ENCODE peak calls at places on chromosome 16, in eight cellular contexts. One of them, this sample, is unnamed.
A peak's percentile ranks its signal among the peaks of the same experiment; 100 is the strongest.

GRCh38 chr16:617855-618254 is 12.9 kb upstream of the WFIKKN1 start:
- DNase-seq in lower leg skin: no peak
- DNase-seq in AG04450: no peak
- DNase-seq in astrocyte of the spinal cord: no peak
- DNase-seq in heart right ventricle: no peak
- DNase-seq in transverse colon: no peak
- DNase-seq in dorsolateral prefrontal cortex: no peak
- DNase-seq in breast epithelium: no peak
- DNase-seq in this sample: no peak

GRCh38 chr16:2177561-2177960 is 18.8 kb downstream of the CASKIN1 start:
- DNase-seq in AG04450: no peak
- DNase-seq in astrocyte of the spinal cord: no peak
- DNase-seq in breast epithelium: no peak
- DNase-seq in transverse colon: no peak
- DNase-seq in lower leg skin: no peak
- DNase-seq in heart right ventricle: no peak
- DNase-seq in dorsolateral prefrontal cortex: no peak
- DNase-seq in this sample: no peak

GRCh38 chr16:84828322-84828721 is 8.5 kb downstream of the CRISPLD2 start:
- DNase-seq in lower leg skin: no peak
- DNase-seq in dorsolateral prefrontal cortex: no peak
- DNase-seq in heart right ventricle: no peak
- DNase-seq in astrocyte of the spinal cord: no peak
- DNase-seq in breast epithelium: no peak
- DNase-seq in AG04450: no peak
- DNase-seq in transverse colon: no peak
- DNase-seq in this sample: no peak

GRCh38 chr16:28218109-28218508 is 6.3 kb upstream of the XPO6 start:
- DNase-seq in lower leg skin: no peak
- DNase-seq in transverse colon: peak; percentile 27
- DNase-seq in AG04450: peak; percentile 18
- DNase-seq in breast epithelium: no peak
- DNase-seq in heart right ventricle: no peak
- DNase-seq in dorsolateral prefrontal cortex: no peak
- DNase-seq in astrocyte of the spinal cord: peak; percentile 40
- DNase-seq in this sample: no peak

GRCh38 chr16:66295761-66296546 is 70.5 kb upstream of the CDH5 start:
- DNase-seq in lower leg skin: peak; percentile 66
- DNase-seq in AG04450: no peak
- DNase-seq in transverse colon: no peak
- DNase-seq in astrocyte of the spinal cord: no peak
- DNase-seq in heart right ventricle: no peak
- DNase-seq in dorsolateral prefrontal cortex: peak; percentile 17
- DNase-seq in breast epithelium: no peak
- DNase-seq in this sample: peak; percentile 40

GRCh38 chr16:66523861-66524354 is 26.0 kb downstream of the TK2 start:
- DNase-seq in transverse colon: peak; percentile 56
- DNase-seq in astrocyte of the spinal cord: no peak
- DNase-seq in lower leg skin: peak; percentile 72
- DNase-seq in dorsolateral prefrontal cortex: no peak
- DNase-seq in heart right ventricle: no peak
- DNase-seq in breast epithelium: no peak
- DNase-seq in AG04450: no peak
- DNase-seq in this sample: no peak

GRCh38 chr16:50594332-50595260 is 46.4 kb downstream of the NKD1 start:
- DNase-seq in heart right ventricle: no peak
- DNase-seq in transverse colon: no peak
- DNase-seq in astrocyte of the spinal cord: no peak
- DNase-seq in AG04450: no peak
- DNase-seq in dorsolateral prefrontal cortex: no peak
- DNase-seq in lower leg skin: no peak
- DNase-seq in breast epithelium: no peak
- DNase-seq in this sample: no peak

GRCh38 chr16:3508736-3509135 is 7.9 kb downstream of the CLUAP1 start:
- DNase-seq in heart right ventricle: no peak
- DNase-seq in breast epithelium: peak; percentile 31
- DNase-seq in transverse colon: no peak
- DNase-seq in dorsolateral prefrontal cortex: no peak
- DNase-seq in AG04450: no peak
- DNase-seq in astrocyte of the spinal cord: no peak
- DNase-seq in lower leg skin: peak; percentile 31
- DNase-seq in this sample: no peak

GRCh38 chr16:84864266-84864955 is 44.6 kb downstream of the CRISPLD2 start:
- DNase-seq in astrocyte of the spinal cord: no peak
- DNase-seq in dorsolateral prefrontal cortex: no peak
- DNase-seq in transverse colon: no peak
- DNase-seq in breast epithelium: no peak
- DNase-seq in lower leg skin: no peak
- DNase-seq in AG04450: no peak
- DNase-seq in heart right ventricle: no peak
- DNase-seq in this sample: no peak

GRCh38 chr16:2473425-2473926 is 1.5 kb upstream of the TBC1D24 start:
- DNase-seq in transverse colon: no peak
- DNase-seq in AG04450: no peak
- DNase-seq in breast epithelium: no peak
- DNase-seq in heart right ventricle: no peak
- DNase-seq in dorsolateral prefrontal cortex: no peak
- DNase-seq in astrocyte of the spinal cord: no peak
- DNase-seq in lower leg skin: no peak
- DNase-seq in this sample: no peak

GRCh38 chr16:2438121-2438520 is 8.9 kb downstream of the CCNF start:
- DNase-seq in transverse colon: no peak
- DNase-seq in breast epithelium: no peak
- DNase-seq in AG04450: no peak
- DNase-seq in dorsolateral prefrontal cortex: no peak
- DNase-seq in heart right ventricle: no peak
- DNase-seq in lower leg skin: no peak
- DNase-seq in astrocyte of the spinal cord: no peak
- DNase-seq in this sample: no peak

GRCh38 chr16:51762081-51762995 is 611.3 kb upstream of the SALL1 start:
- DNase-seq in dorsolateral prefrontal cortex: peak; percentile 88
- DNase-seq in AG04450: peak; percentile 53
- DNase-seq in transverse colon: peak; percentile 61
- DNase-seq in lower leg skin: peak; percentile 91
- DNase-seq in astrocyte of the spinal cord: peak; percentile 81
- DNase-seq in breast epithelium: peak; percentile 69
- DNase-seq in heart right ventricle: peak; percentile 55
- DNase-seq in this sample: peak; percentile 62

GRCh38 chr16:65807858-65808257 is 558.6 kb upstream of the CDH5 start:
- DNase-seq in heart right ventricle: no peak
- DNase-seq in lower leg skin: no peak
- DNase-seq in breast epithelium: no peak
- DNase-seq in AG04450: no peak
- DNase-seq in astrocyte of the spinal cord: no peak
- DNase-seq in transverse colon: no peak
- DNase-seq in dorsolateral prefrontal cortex: no peak
- DNase-seq in this sample: no peak

GRCh38 chr16:65754799-65755691 is 611.4 kb upstream of the CDH5 start:
- DNase-seq in astrocyte of the spinal cord: no peak
- DNase-seq in breast epithelium: no peak
- DNase-seq in heart right ventricle: no peak
- DNase-seq in dorsolateral prefrontal cortex: no peak
- DNase-seq in AG04450: peak; percentile 26
- DNase-seq in lower leg skin: no peak
- DNase-seq in transverse colon: peak; percentile 24
- DNase-seq in this sample: no peak

GRCh38 chr16:90046971-90047713 is 27.9 kb upstream of the DBNDD1 start:
- DNase-seq in astrocyte of the spinal cord: peak; percentile 41
- DNase-seq in heart right ventricle: peak; percentile 41
- DNase-seq in lower leg skin: no peak
- DNase-seq in breast epithelium: no peak
- DNase-seq in AG04450: no peak
- DNase-seq in dorsolateral prefrontal cortex: no peak
- DNase-seq in transverse colon: peak; percentile 54
- DNase-seq in this sample: no peak

GRCh38 chr16:1437606-1438005 is 6.7 kb downstream of the PERCC1 start:
- DNase-seq in dorsolateral prefrontal cortex: no peak
- DNase-seq in astrocyte of the spinal cord: no peak
- DNase-seq in AG04450: no peak
- DNase-seq in lower leg skin: no peak
- DNase-seq in breast epithelium: no peak
- DNase-seq in heart right ventricle: no peak
- DNase-seq in transverse colon: no peak
- DNase-seq in this sample: no peak

GRCh38 chr16:5451641-5452040 is 354.0 kb upstream of the EEF2KMT start:
- DNase-seq in lower leg skin: no peak
- DNase-seq in breast epithelium: no peak
- DNase-seq in dorsolateral prefrontal cortex: no peak
- DNase-seq in AG04450: no peak
- DNase-seq in heart right ventricle: no peak
- DNase-seq in astrocyte of the spinal cord: no peak
- DNase-seq in transverse colon: no peak
- DNase-seq in this sample: no peak

GRCh38 chr16:50472472-50472871 is 75.7 kb upstream of the NKD1 start:
- DNase-seq in dorsolateral prefrontal cortex: no peak
- DNase-seq in lower leg skin: peak; percentile 31
- DNase-seq in heart right ventricle: no peak
- DNase-seq in breast epithelium: no peak
- DNase-seq in transverse colon: no peak
- DNase-seq in AG04450: no peak
- DNase-seq in astrocyte of the spinal cord: no peak
- DNase-seq in this sample: no peak

DNA sequence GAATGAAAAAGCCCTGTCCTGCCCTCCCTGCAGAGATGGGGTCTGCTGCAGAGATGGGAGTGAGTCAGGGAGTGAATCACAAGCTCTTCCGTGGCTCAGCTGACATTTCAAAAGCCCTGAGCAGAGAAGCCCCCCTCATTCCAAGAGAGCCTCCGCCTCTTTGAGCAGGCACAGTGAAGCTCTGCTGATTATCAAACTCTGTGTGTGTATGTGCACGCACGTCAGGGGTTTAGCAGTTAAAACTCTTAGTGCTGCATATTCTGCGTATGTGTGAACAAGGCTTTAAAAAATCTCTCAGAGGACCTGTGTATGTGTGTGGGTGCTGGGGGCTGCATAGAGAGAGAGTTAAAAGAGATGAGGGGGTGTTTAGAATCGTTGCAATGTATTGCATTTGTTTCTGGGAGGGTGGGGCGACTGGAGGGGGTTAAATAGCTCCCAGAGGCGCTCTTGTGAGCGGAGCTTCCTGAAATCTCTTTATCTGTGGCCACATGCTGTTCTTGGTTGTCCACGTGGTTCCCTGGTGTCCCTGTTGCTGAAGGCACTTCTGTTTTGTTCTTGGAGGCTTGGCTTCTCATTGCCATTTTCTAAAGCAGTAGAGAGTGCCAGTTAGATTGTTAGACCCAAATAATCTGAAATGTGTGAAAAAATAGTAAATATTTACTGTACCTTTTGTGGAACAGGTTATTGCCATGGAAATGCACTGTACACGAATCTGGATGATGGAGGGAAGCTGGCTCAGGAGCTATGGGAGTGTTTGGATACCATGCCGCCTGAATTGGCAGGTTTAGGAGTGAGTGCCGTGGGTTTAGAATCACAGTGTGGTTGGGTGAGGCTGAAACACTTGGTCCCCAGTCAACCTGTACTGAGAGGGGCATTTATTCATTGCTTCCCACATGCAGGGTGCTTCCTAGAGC is 116.6 kb downstream of the PRKCB start:
- DNase-seq in dorsolateral prefrontal cortex: peak; percentile 55
- DNase-seq in transverse colon: no peak
- DNase-seq in breast epithelium: no peak
- DNase-seq in lower leg skin: peak; percentile 68
- DNase-seq in AG04450: no peak
- DNase-seq in heart right ventricle: no peak
- DNase-seq in astrocyte of the spinal cord: peak; percentile 0
- DNase-seq in this sample: no peak
- H3K4me3 ChIP-seq in dorsolateral prefrontal cortex: no peak overlapping the region
- H3K4me3 ChIP-seq in transverse colon: no peak overlapping the region
- H3K4me3 ChIP-seq in breast epithelium: no peak overlapping the region
- H3K4me3 ChIP-seq in lower leg skin: no peak overlapping the region
- H3K4me3 ChIP-seq in AG04450: no peak overlapping the region
- H3K4me3 ChIP-seq in heart right ventricle: no peak overlapping the region
- H3K4me3 ChIP-seq in astrocyte of the spinal cord: no peak overlapping the region
- H3K4me3 ChIP-seq in this sample: no peak overlapping the region

GRCh38 chr16:68492151-68492500 is 43.8 kb upstream of the SMPD3 start:
- DNase-seq in astrocyte of the spinal cord: no peak
- DNase-seq in lower leg skin: no peak
- DNase-seq in AG04450: no peak
- DNase-seq in breast epithelium: no peak
- DNase-seq in dorsolateral prefrontal cortex: no peak
- DNase-seq in heart right ventricle: no peak
- DNase-seq in transverse colon: no peak
- DNase-seq in this sample: no peak
- H3K4me3 ChIP-seq in astrocyte of the spinal cord: no peak overlapping the region
- H3K4me3 ChIP-seq in lower leg skin: no peak overlapping the region
- H3K4me3 ChIP-seq in AG04450: no peak overlapping the region
- H3K4me3 ChIP-seq in breast epithelium: no peak overlapping the region
- H3K4me3 ChIP-seq in dorsolateral prefrontal cortex: no peak overlapping the region
- H3K4me3 ChIP-seq in heart right ventricle: no peak overlapping the region
- H3K4me3 ChIP-seq in transverse colon: no peak overlapping the region
- H3K4me3 ChIP-seq in this sample: no peak overlapping the region

DNA sequence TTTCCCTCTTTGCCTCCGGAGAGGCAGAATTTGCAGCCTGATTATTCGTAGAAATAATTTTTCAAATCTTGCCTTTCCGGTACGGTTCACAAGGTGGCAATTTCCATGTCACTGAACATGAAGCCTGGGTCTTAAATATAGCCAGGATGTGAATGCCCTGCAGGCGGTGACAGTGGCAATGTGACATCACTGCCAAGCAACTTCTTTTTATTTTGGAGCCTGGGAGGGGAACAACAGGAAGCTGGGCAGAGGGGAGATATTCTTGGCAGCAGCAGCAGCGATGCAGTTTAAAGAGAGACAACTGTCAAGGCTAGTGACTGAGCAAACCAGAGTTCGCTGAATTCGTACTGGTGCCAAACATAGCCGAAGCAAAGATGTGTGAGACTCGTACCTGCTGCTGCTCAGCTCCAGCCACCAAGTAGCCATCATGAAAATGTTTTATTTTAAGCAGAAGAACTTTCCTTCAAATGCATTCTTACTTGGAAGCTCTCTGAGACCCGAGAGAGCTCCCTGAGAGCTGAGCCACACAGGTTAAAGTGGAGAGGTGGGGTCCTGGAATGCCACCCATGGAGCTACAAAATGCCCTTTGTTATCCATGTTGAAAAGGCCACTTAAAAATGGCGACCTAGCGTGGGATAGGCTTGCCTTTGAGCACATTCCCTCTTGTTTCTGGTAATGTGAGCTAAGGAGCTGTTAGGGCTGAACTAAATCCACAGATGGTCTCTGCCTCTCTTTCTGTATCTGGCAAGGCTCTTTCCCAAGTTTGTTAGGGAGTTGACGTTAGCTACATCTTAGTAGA is 171.3 kb downstream of the SNX29 start:
- DNase-seq in dorsolateral prefrontal cortex: no peak
- DNase-seq in astrocyte of the spinal cord: no peak
- DNase-seq in AG04450: no peak
- DNase-seq in transverse colon: no peak
- DNase-seq in breast epithelium: no peak
- DNase-seq in heart right ventricle: peak; percentile 25
- DNase-seq in lower leg skin: no peak
- DNase-seq in this sample: no peak
- H3K4me3 ChIP-seq in dorsolateral prefrontal cortex: no peak overlapping the region
- H3K4me3 ChIP-seq in astrocyte of the spinal cord: no peak overlapping the region
- H3K4me3 ChIP-seq in AG04450: no peak overlapping the region
- H3K4me3 ChIP-seq in transverse colon: no peak overlapping the region
- H3K4me3 ChIP-seq in breast epithelium: no peak overlapping the region
- H3K4me3 ChIP-seq in heart right ventricle: no peak overlapping the region
- H3K4me3 ChIP-seq in lower leg skin: no peak overlapping the region
- H3K4me3 ChIP-seq in this sample: peak overlapping the region; percentile 17

GRCh38 chr16:46762583-46762982 is 14.4 kb upstream of the MYLK3 start:
- DNase-seq in dorsolateral prefrontal cortex: no peak
- DNase-seq in transverse colon: no peak
- DNase-seq in astrocyte of the spinal cord: no peak
- DNase-seq in heart right ventricle: no peak
- DNase-seq in lower leg skin: no peak
- DNase-seq in AG04450: no peak
- DNase-seq in breast epithelium: no peak
- DNase-seq in this sample: no peak
- H3K4me3 ChIP-seq in dorsolateral prefrontal cortex: no peak overlapping the region
- H3K4me3 ChIP-seq in transverse colon: no peak overlapping the region
- H3K4me3 ChIP-seq in astrocyte of the spinal cord: no peak overlapping the region
- H3K4me3 ChIP-seq in heart right ventricle: peak overlapping the region; percentile 50
- H3K4me3 ChIP-seq in lower leg skin: no peak overlapping the region
- H3K4me3 ChIP-seq in AG04450: no peak overlapping the region
- H3K4me3 ChIP-seq in breast epithelium: no peak overlapping the region
- H3K4me3 ChIP-seq in this sample: peak overlapping the region; percentile 42

This sample was measured in right atrium auricular region.